ENCODE peak calls at places on chromosome X, in five cellular contexts. R, Y, U, V and C are unnamed samples.

GRCh38 chrX:20124964-20125363 is 8.3 kb upstream of the MAP7D2 start:
- DNase-seq in R (no peak), Y (no peak), U (no peak), V (no peak), C (no peak)

GRCh38 chrX:73828080-73828720 is 265.2 kb downstream of the CHIC1 start:
- DNase-seq in R (no peak), Y (no peak), U (no peak), V (no peak), C (no peak)

GRCh38 chrX:98398542-98398941 is 1514.8 kb downstream of the RPA4 start:
- DNase-seq in R (no peak), Y (peak), U (no peak), V (no peak), C (no peak)

GRCh38 chrX:129549124-129549523 is 9.1 kb downstream of the OCRL start:
- DNase-seq in R (no peak), Y (no peak), U (no peak), V (no peak), C (no peak)

GRCh38 chrX:149161438-149162088 is 343.5 kb downstream of the IDS start:
- DNase-seq in R (no peak), Y (no peak), U (no peak), V (no peak), C (no peak)

GRCh38 chrX:122187065-122187464 is 997.0 kb upstream of the GRIA3 start:
- DNase-seq in R (no peak), Y (no peak), U (no peak), V (no peak), C (no peak)

GRCh38 chrX:153245288-153245731 is 66.2 kb downstream of the MAGEA1 start:
- DNase-seq in R (no peak), Y (no peak), U (peak), V (no peak), C (no peak)

GRCh38 chrX:56588397-56589188 is 25.2 kb downstream of the UBQLN2 start:
- DNase-seq in R (no peak), Y (no peak), U (no peak), V (no peak), C (no peak)

GRCh38 chrX:131792789-131793462 is 230.2 kb upstream of the STK26 start:
- DNase-seq in R (no peak), Y (peak), U (peak), V (peak), C (no peak)

GRCh38 chrX:131795442-131796229 is 227.5 kb upstream of the STK26 start:
- DNase-seq in R (no peak), Y (no peak), U (no peak), V (no peak), C (no peak)

GRCh38 chrX:131789664-131790063 is 233.4 kb upstream of the STK26 start:
- DNase-seq in R (no peak), Y (peak), U (no peak), V (no peak), C (no peak)

GRCh38 chrX:131792356-131792749 is 230.7 kb upstream of the STK26 start:
- DNase-seq in R (no peak), Y (peak), U (no peak), V (peak), C (no peak)

GRCh38 chrX:131791608-131792355 is 231.3 kb upstream of the STK26 start:
- DNase-seq in R (no peak), Y (no peak), U (no peak), V (no peak), C (no peak)
- H3K27ac ChIP-seq in R (no peak), Y (no peak), U (no peak), V (no peak), C (no peak)

DNA sequence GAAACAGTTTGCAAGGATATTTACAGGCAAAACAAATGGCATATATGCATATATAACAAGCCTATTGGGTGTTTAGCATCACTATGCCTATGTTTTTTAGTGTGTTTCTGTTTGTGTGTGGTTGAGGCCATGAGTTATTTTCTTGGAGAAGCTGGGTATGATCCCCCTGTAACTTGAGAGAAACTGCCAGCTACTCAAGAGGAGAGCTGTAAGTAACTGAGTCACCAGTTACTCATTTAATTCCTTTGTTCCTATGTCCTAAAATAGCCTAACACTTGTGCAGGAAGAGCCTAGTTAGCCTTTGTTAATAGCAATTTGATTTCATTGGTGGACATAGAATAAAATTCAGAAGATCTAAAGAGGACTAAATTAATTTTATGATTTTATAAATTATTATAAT is 79.1 kb downstream of the PWWP3B start:
- DNase-seq in R (no peak), Y (no peak), U (no peak), V (peak), C (no peak)
- H3K27ac ChIP-seq in R (no peak), Y (no peak), U (no peak), V (peak), C (no peak)

GRCh38 chrX:43643662-43644061 is 12.4 kb upstream of the MAOA start:
- DNase-seq in R (no peak), Y (no peak), U (no peak), V (no peak), C (no peak)
- H3K27ac ChIP-seq in R (peak), Y (no peak), U (no peak), V (peak), C (no peak)

GRCh38 chrX:70479197-70479969 is 34.7 kb downstream of the DLG3 start:
- DNase-seq in R (no peak), Y (no peak), U (peak), V (peak), C (peak)

GRCh38 chrX:70481424-70481823 is 36.8 kb downstream of the DLG3 start:
- DNase-seq in R (no peak), Y (no peak), U (no peak), V (no peak), C (no peak)

GRCh38 chrX:70478521-70478920 is 33.9 kb downstream of the DLG3 start:
- DNase-seq in R (no peak), Y (no peak), U (no peak), V (no peak), C (no peak)

GRCh38 chrX:70480660-70481018 is 36.0 kb downstream of the DLG3 start:
- DNase-seq in R (no peak), Y (no peak), U (no peak), V (peak), C (no peak)

GRCh38 chrX:70479970-70480659 is 35.5 kb downstream of the DLG3 start:
- DNase-seq in R (no peak), Y (no peak), U (no peak), V (peak), C (no peak)
- H3K27ac ChIP-seq in R (peak), Y (no peak), U (no peak), V (peak), C (peak)

DNA sequence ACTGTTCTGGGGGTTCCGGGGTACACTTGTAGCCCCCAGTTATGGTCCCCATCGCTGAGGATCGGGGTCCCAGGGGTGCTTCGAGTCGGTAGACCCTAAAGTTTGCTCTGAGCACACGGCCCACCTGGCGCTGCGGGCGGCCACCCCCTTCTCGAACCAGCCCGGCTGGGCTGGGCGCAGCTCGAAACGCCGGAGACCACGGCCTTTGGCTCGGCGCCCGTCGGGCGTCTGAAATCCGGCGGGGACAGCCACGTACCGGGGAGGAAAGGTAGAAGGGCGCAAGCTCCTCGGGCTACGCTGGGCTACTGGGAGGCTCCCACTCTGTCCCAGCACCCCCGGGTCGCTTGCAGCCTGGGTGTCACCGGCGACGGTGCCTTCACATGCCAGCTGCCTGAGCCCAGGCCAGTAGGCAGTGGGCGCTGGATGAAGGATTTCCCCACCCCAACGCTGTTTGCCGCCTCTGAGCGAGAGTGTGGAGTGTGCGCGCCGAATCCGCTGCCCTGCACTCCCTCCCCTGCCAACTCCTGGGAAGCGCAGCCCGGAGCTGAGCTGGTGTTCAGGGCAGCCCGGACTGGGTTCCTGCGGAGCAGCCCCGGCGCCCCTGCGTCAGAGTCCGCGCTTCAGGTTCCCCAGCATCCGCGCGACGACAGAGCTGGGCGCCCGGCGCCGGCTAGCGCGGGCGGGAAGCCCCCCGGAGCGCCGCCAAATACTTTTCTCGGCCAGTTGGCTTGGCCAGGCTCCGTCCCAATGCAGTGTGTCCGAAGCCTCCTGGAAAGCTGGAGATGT is 637 bp downstream of the MAMLD1 start:
- DNase-seq in R (no peak), Y (no peak), U (peak), V (no peak), C (no peak)
- H3K27ac ChIP-seq in R (peak), Y (no peak), U (peak), V (peak), C (no peak)

GRCh38 chrX:134985479-134985878 is 5.3 kb upstream of the SMIM10 start:
- DNase-seq in R (no peak), Y (no peak), U (no peak), V (no peak), C (no peak)

DNA sequence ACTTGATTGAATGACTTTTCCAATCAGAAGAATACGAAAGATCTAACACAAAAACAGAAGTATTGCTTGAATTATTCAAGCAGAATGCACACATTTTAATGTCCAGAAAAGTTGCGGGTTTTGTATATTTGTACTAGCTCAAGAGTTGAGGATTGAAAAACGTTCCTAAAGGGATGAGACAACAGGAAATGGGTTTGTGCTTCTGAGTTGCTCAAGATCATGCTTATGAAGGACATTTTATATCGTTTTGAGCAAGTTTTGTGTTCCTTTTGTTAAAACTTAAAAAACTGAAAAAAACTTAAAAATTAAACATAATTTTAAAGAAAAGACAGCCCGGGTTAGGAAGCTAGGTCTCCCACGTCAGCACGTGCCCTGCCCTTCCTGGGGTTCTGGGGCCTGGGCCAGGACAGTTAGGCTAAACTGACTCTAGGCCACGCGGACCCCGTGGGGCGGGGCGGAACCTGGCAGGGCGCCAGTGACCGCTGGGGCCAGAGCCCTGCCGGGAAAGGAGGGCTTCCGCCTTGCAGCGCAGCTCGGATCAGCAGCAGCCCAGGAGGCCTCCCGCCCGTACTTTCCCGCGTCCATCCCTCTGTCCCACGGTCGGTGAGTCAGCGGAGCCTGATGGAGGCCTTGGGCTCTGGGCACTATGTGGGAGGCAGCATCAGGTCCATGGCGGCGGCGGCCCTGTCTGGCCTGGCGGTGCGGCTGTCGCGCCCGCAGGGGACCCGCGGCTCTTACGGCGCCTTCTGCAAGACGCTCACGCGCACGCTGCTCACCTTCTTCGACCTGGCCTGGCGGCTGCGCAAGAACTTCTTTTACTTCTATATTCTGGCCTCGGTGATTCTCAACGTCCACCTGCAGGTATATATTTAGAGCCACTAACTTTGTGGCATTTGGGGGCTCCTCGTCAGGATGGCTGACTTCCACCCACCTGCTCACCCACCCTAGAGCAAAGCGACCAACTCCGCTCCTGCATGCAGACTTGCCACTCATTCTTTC is at the start of gene SMIM10:
- DNase-seq in R (peak), Y (peak), U (peak), V (peak), C (no peak)
- H3K27ac ChIP-seq in R (peak), Y (no peak), U (peak), V (peak), C (peak)

GRCh38 chrX:10821293-10821692 is 200.9 kb upstream of the MID1 start:
- DNase-seq in R (no peak), Y (no peak), U (no peak), V (no peak), C (no peak)
- H3K27ac ChIP-seq in R (no peak), Y (no peak), U (no peak), V (no peak), C (no peak)

DNA sequence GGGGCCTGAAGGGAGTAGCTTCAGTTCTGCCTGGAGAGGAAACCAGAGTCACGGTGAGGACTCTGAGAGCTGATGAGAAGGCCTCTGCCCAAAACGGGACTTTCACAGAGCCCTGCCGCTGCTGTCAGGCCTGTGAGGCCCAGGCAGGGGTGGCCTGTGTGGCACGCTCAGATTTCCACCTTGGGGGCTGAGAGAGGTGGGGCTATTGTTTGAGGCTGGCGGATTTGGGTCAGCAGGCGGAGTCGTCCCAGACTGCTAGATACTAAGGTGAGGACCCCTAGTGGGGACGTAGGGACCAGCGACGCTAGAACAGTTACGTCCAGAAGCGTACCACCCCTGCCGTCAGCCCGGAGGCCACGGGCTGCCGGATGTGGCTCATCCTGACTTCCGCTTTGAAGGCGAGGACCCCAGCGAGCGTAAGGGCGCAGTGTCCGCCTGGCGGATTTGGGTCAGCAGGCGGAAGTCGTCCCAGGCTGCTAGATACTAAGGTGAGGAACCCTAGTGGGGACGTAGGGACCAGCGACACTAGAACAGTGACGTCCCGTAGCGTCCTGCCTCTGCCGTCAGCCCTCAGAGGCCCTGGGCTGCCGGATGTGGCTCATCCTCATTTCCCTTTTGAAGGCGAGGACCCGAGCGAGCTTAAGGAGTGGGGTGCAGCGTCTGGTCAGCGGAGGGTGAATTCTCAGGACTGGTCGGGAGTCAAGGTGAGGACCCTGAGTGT is at the start of gene MAGEB1:
- DNase-seq in R (no peak), Y (no peak), U (no peak), V (no peak), C (no peak)
- H3K27ac ChIP-seq in R (no peak), Y (no peak), U (no peak), V (no peak), C (no peak)

GRCh38 chrX:150540965-150541364 is 27.5 kb upstream of the MTM1 start:
- DNase-seq in R (no peak), Y (no peak), U (no peak), V (no peak), C (no peak)

GRCh38 chrX:150543230-150544155 is 24.9 kb upstream of the MTM1 start:
- DNase-seq in R (no peak), Y (no peak), U (no peak), V (no peak), C (no peak)

GRCh38 chrX:150544835-150545790 is 23.3 kb upstream of the MTM1 start:
- DNase-seq in R (no peak), Y (no peak), U (no peak), V (no peak), C (no peak)

GRCh38 chrX:150544222-150544787 is 24.1 kb upstream of the MTM1 start:
- DNase-seq in R (no peak), Y (peak), U (peak), V (no peak), C (no peak)

GRCh38 chrX:150542846-150543229 is 25.6 kb upstream of the MTM1 start:
- DNase-seq in R (no peak), Y (no peak), U (no peak), V (no peak), C (no peak)
- H3K27ac ChIP-seq in R (no peak), Y (no peak), U (no peak), V (no peak), C (no peak)